ENCODE peak calls at places on chromosomes 11 and 22, in eight cellular contexts. K, L, R, Z, W, C, J and D are unnamed samples.

GRCh38 chr22:30824711-30825110 is 130.0 kb downstream of the OSBP2 start:
- DNase-seq in L (no peak), W (no peak), R (no peak), C (no peak), Z (no peak), K (no peak), J (no peak), D (no peak)

GRCh38 chr11:66689661-66690590 is 12.2 kb upstream of the RBM4B start:
- DNase-seq in Z (no peak), R (peak; percentile 12), C (no peak), W (no peak), J (peak; percentile 45), K (no peak), L (no peak), D (no peak)

GRCh38 chr11:107397357-107397756 is 60.3 kb downstream of the CWF19L2 start:
- DNase-seq in L (no peak), C (peak; percentile 31), J (no peak), W (no peak), R (no peak), K (no peak), Z (no peak), D (peak; percentile 12)

GRCh38 chr11:62687508-62688396 is 1.6 kb downstream of the LRRN4CL start:
- DNase-seq in Z (no peak), J (peak; percentile 73), C (no peak), R (peak; percentile 36), K (no peak), L (no peak), W (no peak), D (no peak)

GRCh38 chr11:105821366-105821765 is 200.7 kb downstream of the MSANTD4 start:
- DNase-seq in W (no peak), L (no peak), J (no peak), R (no peak), Z (no peak), C (no peak), K (no peak), D (no peak)

GRCh38 chr11:68373189-68373809 is 60.9 kb downstream of the LRP5 start:
- DNase-seq in L (no peak), Z (no peak), J (no peak), R (peak; percentile 94), K (no peak), W (no peak), C (no peak), D (no peak)

GRCh38 chr11:122093731-122094130 is 22.3 kb downstream of the BLID start:
- DNase-seq in L (no peak), C (no peak), Z (no peak), K (no peak), J (no peak), W (no peak), R (no peak), D (no peak)

GRCh38 chr11:61779666-61780525 is 12.5 kb downstream of the TMEM258 start:
- DNase-seq in R (no peak), W (no peak), K (no peak), Z (no peak), J (no peak), L (no peak), C (no peak), D (no peak)

GRCh38 chr22:24335529-24335928 is 64.9 kb downstream of the SPECC1L start:
- DNase-seq in R (no peak), J (no peak), L (no peak), W (no peak), C (no peak), Z (no peak), K (no peak), D (no peak)

DNA sequence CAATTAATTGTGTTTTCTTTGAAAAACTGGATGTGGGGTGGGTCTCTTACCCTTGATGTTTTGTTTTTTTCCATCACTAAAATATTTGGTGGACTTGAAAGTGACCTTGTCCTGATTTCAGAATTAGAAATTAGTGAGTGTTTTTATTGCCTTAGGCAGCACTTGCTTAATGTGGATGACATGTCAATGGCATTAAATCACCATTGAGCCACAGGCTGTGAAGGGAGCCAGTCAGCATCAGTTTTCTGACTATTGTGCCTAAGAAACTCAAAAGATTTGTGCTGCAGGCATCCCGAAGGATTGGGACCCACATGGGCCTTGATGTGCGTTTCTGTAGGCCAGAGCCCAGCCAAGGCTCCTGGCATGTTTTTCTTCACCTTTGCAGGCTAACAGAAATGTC is 53.8 kb downstream of the SWAP70 start:
- DNase-seq in L (no peak), W (no peak), C (no peak), K (no peak), R (peak; percentile 5), Z (no peak), J (no peak), D (no peak)
- H3K4me1 ChIP-seq in L (no peaks in the 10 kb centered on the region), W (peaks cover 30% of the 10 kb centered on the region), C (no peaks in the 10 kb centered on the region), K (no peaks in the 10 kb centered on the region), R (peaks cover 3% of the 10 kb centered on the region), Z (no peaks in the 10 kb centered on the region), J (peaks cover 34% of the 10 kb centered on the region), D (no peaks in the 10 kb centered on the region)

DNA sequence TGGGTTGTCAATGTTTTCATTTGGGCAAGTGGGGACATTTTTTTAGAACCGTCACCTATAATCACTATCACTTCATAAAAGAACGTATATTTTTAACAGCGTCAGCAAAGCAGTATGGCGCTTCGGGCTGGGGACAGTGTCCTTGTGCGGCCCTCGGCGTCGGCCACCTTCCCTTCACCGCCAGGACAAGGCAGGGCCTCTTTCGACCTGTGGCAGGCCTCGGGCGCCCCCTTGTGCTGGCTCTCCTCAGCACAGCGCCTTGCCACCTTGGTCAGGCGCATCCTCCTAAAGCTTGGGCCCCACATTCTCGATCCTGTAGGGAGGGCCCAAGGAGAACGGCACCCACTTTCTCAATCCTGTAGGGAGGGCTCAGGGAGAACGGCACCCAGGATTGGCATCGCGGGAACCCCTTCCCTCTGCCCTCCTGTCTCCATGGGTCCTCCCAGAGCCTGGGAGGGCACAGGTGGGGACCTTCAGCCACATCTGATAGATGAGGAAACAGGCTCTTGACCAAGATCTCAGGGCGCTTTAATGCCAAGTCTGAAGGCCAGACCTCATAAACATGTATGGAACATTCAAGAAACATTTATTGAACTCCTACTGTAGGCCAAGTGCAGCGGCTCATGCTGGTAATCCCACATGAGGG is 11.5 kb upstream of the FADD start:
- DNase-seq in W (peak; percentile 52), Z (peak; percentile 79), C (peak; percentile 59), J (no peak), L (peak; percentile 87), R (peak; percentile 88), K (peak; percentile 73), D (peak; percentile 62)
- TF ChIP-seq POLR2AphosphoS5 in W (no peak), Z (no peak), C (no peak), J (no peak), L (peak; percentile 46), R (no peak), K (peak; percentile 31), D (no peak)

DNA sequence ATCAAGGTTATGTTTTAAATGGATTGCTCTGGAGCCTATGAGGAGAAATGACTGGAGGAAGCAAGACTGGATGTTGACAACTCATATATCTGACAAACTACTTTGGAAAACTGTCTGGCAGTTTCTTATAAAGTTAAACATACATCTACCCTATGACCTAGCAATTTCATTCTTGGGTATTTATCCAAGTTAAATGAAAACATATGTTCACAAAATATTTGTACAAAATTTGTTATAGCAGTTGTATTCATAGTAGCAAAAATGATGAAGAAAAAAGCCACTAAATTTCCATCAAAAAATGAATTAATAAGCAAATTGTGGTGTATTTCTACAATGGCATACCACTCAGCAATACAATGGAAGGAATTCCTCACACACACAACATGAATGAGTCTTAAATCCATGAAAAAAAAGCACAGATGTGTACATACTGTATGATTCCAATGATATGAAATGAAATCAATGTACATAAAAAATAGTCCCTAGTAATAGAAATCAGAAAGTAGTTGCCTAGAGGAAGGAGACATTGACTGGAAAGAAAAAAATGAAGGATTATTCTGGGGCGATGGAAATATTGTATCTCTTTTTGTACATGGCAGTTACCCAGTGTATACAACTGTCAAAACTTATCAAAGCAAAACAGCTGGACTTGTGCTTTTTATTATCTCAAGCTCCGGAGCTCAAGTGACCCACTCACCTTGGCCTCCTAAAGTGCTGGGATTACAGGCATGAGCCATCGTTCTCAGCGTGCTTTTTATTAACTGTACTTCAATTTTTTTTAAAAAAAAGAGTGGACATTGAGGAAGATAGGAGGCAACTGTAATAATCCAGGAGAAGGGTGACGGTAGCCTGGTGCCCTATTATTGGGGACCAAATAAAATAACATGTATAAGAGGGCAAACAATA is 23.9 kb downstream of the FZD4 start:
- DNase-seq in R (no peak), C (no peak), Z (no peak), K (no peak), L (no peak), J (no peak), W (no peak), D (no peak)
- H3K4me1 ChIP-seq in R (peaks cover 7% of the 10 kb centered on the region), C (peaks cover 5% of the 10 kb centered on the region), Z (peaks cover 4% of the 10 kb centered on the region), K (peaks cover 8% of the 10 kb centered on the region), L (no peaks in the 10 kb centered on the region), J (peaks cover 11% of the 10 kb centered on the region), W (peaks cover 11% of the 10 kb centered on the region), D (no peaks in the 10 kb centered on the region)

DNA sequence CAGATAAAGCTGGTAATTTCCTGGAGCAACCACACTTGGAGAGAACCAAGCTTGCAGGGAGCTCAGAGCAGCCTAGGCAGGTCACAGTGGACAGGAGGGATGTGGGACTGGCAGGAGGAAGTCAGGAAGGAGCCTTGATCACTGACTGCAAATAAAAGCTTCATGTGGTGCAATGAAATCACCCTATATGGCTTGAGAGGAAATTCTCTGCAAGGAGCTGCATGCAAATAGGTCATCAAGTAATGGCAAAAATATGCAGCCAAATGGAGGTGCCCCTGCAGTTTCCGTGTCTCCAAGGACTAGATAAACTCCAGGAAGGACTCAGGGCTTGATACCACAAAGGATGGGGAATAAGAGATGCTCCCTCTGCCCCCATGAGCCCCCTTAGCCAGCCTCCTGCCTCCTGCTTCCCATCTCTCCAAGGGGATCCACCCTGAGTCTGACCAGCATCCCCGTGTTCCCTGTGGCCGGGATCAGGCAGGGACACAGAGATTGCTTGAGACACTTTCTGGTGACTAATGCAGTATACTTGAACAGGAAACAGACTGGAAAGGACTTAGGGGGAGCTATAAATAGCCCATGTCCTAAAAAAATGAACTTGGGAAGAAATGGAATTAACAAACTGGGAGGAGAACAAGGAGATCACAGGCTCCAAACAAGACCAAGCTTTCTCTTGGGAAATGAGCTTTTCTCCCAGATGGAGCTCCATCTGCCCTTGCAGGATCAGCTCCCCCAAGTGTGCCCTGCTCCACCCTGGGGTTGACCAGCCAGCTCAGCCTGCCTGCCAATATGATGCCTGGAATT is 23.9 kb upstream of the MICAL2 start:
- DNase-seq in R (no peak), J (peak; percentile 86), L (peak; percentile 57), C (no peak), Z (peak; percentile 64), W (peak; percentile 37), K (no peak), D (peak; percentile 63)
- TF ChIP-seq POLR2AphosphoS5 in R (peak; percentile 48), J (no peak), L (peak; percentile 70), C (no peak), Z (peak; percentile 61), W (no peak), K (peak; percentile 67), D (peak; percentile 44)

DNA sequence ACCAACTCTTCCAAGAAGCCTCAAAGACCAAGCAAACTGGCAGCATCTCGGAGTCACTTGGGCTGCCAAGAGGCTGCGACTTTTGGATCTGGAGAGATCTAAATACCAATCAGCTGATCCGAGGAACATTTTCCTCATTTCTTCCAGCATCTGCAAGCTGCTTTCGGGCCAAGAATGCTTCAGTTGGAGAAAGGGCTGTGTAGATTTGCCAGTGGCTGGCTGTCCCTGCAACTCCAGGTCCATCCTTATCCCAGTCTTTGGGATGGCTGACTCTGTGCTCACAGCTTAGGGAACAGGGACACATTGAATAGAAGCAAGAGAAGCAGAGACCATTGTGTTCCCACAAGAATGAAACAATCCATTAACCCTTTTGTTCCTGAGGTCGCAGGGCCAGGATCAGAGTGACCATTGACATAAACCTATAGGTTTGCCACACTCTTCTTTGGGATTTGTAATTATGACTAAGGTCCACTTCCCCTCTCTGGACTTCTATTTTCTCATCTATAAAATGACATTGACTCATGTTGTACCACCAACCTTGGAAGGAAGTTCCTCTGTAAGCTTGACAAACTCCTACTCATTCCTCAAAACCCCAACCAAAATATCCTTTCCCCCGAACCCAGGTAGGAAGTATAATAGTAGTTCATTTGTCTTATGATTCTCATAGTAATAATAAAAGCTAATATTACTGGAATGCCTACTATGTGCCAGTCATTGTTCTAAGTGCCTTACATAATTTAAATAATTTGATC is 340.8 kb downstream of the MN1 start:
- DNase-seq in K (no peak), Z (no peak), W (no peak), R (no peak), C (no peak), L (no peak), J (peak; percentile 71), D (no peak)
- H3K4me1 ChIP-seq in K (no peaks in the 10 kb centered on the region), Z (no peaks in the 10 kb centered on the region), W (peaks cover 10% of the 10 kb centered on the region), R (no peaks in the 10 kb centered on the region), C (peaks cover 25% of the 10 kb centered on the region), L (no peaks in the 10 kb centered on the region), J (peaks cover 9% of the 10 kb centered on the region), D (no peaks in the 10 kb centered on the region)